ENCODE peak calls at places on chromosomes 7 and 10, in four cellular contexts. F is ACHN, B is astrocyte of the hippocampus, I is tibial artery. U is an unnamed sample.

GRCh38 chr10:48272682-48273081 is 1.8 kb downstream of the FRMPD2 start:
- DNase-seq in F (no peak), B (no peak), I (no peak), U (no peak)

GRCh38 chr10:73433538-73433867 is at the start of gene MSS51:
- DNase-seq in F (no peak), B (no peak), I (no peak), U (peak; percentile 81)

GRCh38 chr7:22718200-22718711 is 8.7 kb upstream of the IL6 start:
- DNase-seq in F (peak; percentile 40), B (peak; percentile 72), I (no peak), U (no peak)

GRCh38 chr10:33032354-33033254 is 74.6 kb upstream of the ITGB1 start:
- DNase-seq in F (peak; percentile 26), B (peak; percentile 19), I (no peak), U (no peak)

GRCh38 chr10:62893036-62893435 is 76.9 kb upstream of the EGR2 start:
- DNase-seq in F (no peak), B (no peak), I (no peak), U (no peak)

GRCh38 chr7:98214811-98215321 is 3.6 kb downstream of the BHLHA15 start:
- DNase-seq in F (no peak), B (no peak), I (no peak), U (peak; percentile 38)

GRCh38 chr10:23702977-23703414 is 264.1 kb downstream of the OTUD1 start:
- DNase-seq in F (peak; percentile 60), B (peak; percentile 71), I (peak; percentile 23), U (peak; percentile 74)

GRCh38 chr10:26485150-26485941 is 47.2 kb downstream of the APBB1IP start:
- DNase-seq in F (peak; percentile 31), B (peak; percentile 92), I (no peak), U (no peak)

GRCh38 chr10:30413996-30414576 is 19.9 kb upstream of the MAP3K8 start:
- DNase-seq in F (peak; percentile 55), B (peak; percentile 76), I (no peak), U (peak; percentile 12)

GRCh38 chr10:101694674-101695403 is at the start of gene FBXW4:
- DNase-seq in F (peak; percentile 47), B (peak; percentile 72), I (peak; percentile 33), U (peak; percentile 57)

GRCh38 chr10:110512461-110513187 is 14.9 kb downstream of the DUSP5 start:
- DNase-seq in F (peak; percentile 87), B (peak; percentile 79), I (no peak), U (no peak)

GRCh38 chr7:44347546-44348114 is 22.2 kb upstream of the CAMK2B start:
- DNase-seq in F (no peak), B (no peak), I (no peak), U (no peak)

GRCh38 chr10:17257466-17258321 is 29.7 kb downstream of the VIM start:
- DNase-seq in F (peak; percentile 66), B (peak; percentile 87), I (peak; percentile 50), U (peak; percentile 64)

GRCh38 chr10:46523881-46524470 is 32.5 kb downstream of the GPRIN2 start:
- DNase-seq in F (no peak), B (peak; percentile 84), I (peak; percentile 20), U (no peak)

GRCh38 chr7:129845972-129846327 is 106.8 kb downstream of the UBE2H start:
- DNase-seq in F (peak; percentile 90), B (peak; percentile 83), I (no peak), U (no peak)

GRCh38 chr7:50449881-50450690 is at the start of gene FIGNL1:
- DNase-seq in F (peak; percentile 87), B (peak; percentile 90), I (peak; percentile 49), U (peak; percentile 89)

GRCh38 chr7:37832194-37832593 is 16.2 kb upstream of the NME8 start:
- DNase-seq in F (no peak), B (peak; percentile 26), I (peak; percentile 81), U (no peak)

GRCh38 chr10:93319855-93320254 is 162.3 kb downstream of the MYOF start:
- DNase-seq in F (no peak), B (peak; percentile 35), I (no peak), U (peak; percentile 15)

GRCh38 chr7:18866359-18867036 is 250.9 kb downstream of the TWIST1 start:
- DNase-seq in F (peak; percentile 18), B (peak; percentile 88), I (peak; percentile 93), U (no peak)

GRCh38 chr10:59513558-59513957 is 151.2 kb upstream of the FAM13C start:
- DNase-seq in F (no peak), B (peak; percentile 60), I (no peak), U (no peak)

GRCh38 chr7:46957195-46957594 is 624.7 kb downstream of the TNS3 start:
- DNase-seq in F (no peak), B (no peak), I (no peak), U (no peak)

U was measured in NCI-H146.